ENCODE peak calls at places on chromosomes 11 and 22, in nine cellular contexts. G is ovary, B is transverse colon, K is tibial artery, I is brain microvascular endothelial cell, L is upper lobe of right lung, P is lung, Y is heart left ventricle, U is cardiac muscle cell. H is an unnamed sample.

GRCh38 chr22:32623943-32624342 is 149.3 kb downstream of the FBXO7 start:
- DNase-seq in G (peak), B (peak), K (peak), I (peak), L (no peak), P (peak), Y (peak), U (no peak), H (peak)

GRCh38 chr11:86459002-86459385 is 84.3 kb downstream of the CCDC81 start:
- DNase-seq in G (no peak), B (no peak), K (no peak), I (no peak), L (no peak), P (no peak), Y (no peak), U (no peak), H (no peak)

GRCh38 chr22:50481440-50482106 is at the start of gene ADM2:
- DNase-seq in G (no peak), B (peak), K (no peak), I (no peak), L (peak), P (no peak), Y (no peak), U (peak), H (no peak)

GRCh38 chr11:6576471-6577373 is 26.7 kb downstream of the RRP8 start:
- DNase-seq in G (peak), B (no peak), K (no peak), I (no peak), L (no peak), P (no peak), Y (no peak), U (no peak), H (no peak)

GRCh38 chr11:72641900-72642814 is 32.1 kb downstream of the PDE2A start:
- DNase-seq in G (no peak), B (peak), K (no peak), I (no peak), L (peak), P (no peak), Y (peak), U (peak), H (no peak)

GRCh38 chr11:27381238-27381666 is 18.2 kb upstream of the CCDC34 start:
- DNase-seq in G (no peak), B (no peak), K (no peak), I (no peak), L (no peak), P (no peak), Y (no peak), U (no peak), H (no peak)

GRCh38 chr11:107702723-107703122 is 9.1 kb downstream of the SLN start:
- DNase-seq in G (no peak), B (no peak), K (no peak), I (no peak), L (no peak), P (no peak), Y (no peak), U (no peak), H (no peak)

GRCh38 chr22:33270596-33270995 is 212.4 kb upstream of the SYN3 start:
- DNase-seq in G (no peak), B (no peak), K (no peak), I (no peak), L (no peak), P (no peak), Y (no peak), U (no peak), H (no peak)

GRCh38 chr11:63404536-63404935 is 35.0 kb downstream of the SLC22A9 start:
- DNase-seq in G (no peak), B (no peak), K (no peak), I (no peak), L (no peak), P (no peak), Y (no peak), U (no peak), H (no peak)

GRCh38 chr11:133951484-133952198 is 5.1 kb downstream of the IGSF9B start:
- DNase-seq in G (no peak), B (no peak), K (peak), I (peak), L (no peak), P (no peak), Y (peak), U (no peak), H (peak)

GRCh38 chr11:48017105-48017874 is 36.9 kb downstream of the PTPRJ start:
- DNase-seq in G (no peak), B (no peak), K (no peak), I (no peak), L (no peak), P (no peak), Y (no peak), U (no peak), H (no peak)

DNA sequence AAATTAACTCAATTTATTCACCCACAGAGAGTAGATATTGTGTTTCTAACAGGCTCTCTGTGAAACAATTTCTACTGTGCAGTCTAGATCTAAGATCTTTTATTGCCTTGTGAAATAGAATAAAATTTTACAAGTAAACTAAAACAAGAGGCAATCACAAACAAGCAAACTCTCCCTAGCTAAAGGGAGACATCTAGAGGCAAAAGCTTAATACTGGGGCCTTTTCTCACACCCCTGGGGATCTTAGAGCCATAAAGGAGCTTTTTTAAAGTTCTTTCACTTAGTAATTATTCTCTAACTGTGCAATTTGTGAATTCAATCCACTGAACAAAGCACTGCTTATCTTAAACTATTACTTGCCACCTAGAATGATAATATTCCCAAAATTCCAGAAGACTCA is 19.7 kb downstream of the ALG9 start:
- DNase-seq in G (no peak), B (no peak), K (no peak), I (no peak), L (no peak), P (no peak), Y (no peak), U (no peak), H (no peak)
- TF ChIP-seq CTCF in G (no peak), B (no peak), K (no peak), I (peak), L (peak), P (no peak), Y (no peak), U (peak), H (no peak)

GRCh38 chr11:102530558-102530957 is at the start of gene MMP7:
- DNase-seq in G (no peak), B (no peak), K (no peak), I (peak), L (peak), P (no peak), Y (no peak), U (no peak), H (no peak)
- H3K4me3 ChIP-seq in G (no peak), B (no peak), K (no peak), I (no peak), L (no peak), P (no peak), Y (no peak), U (no peak), H (no peak)

GRCh38 chr11:1510928-1511327 is 24.3 kb upstream of the MOB2 start:
- DNase-seq in G (no peak), B (no peak), K (no peak), I (peak), L (no peak), P (no peak), Y (no peak), U (no peak), H (no peak)
- H3K27ac ChIP-seq in G (no peak), B (no peak), K (peak), I (no peak), L (no peak), P (no peak), Y (no peak), U (no peak), H (peak)

GRCh38 chr11:43687120-43687791 is 6.7 kb downstream of the HSD17B12 start:
- DNase-seq in G (no peak), B (no peak), K (peak), I (peak), L (peak), P (peak), Y (peak), U (peak), H (peak)

GRCh38 chr11:43681543-43681942 is 1.0 kb downstream of the HSD17B12 start:
- DNase-seq in G (no peak), B (no peak), K (no peak), I (no peak), L (no peak), P (no peak), Y (no peak), U (peak), H (no peak)

GRCh38 chr11:43689167-43689566 is 8.6 kb downstream of the HSD17B12 start:
- DNase-seq in G (no peak), B (no peak), K (no peak), I (no peak), L (no peak), P (no peak), Y (no peak), U (no peak), H (no peak)

GRCh38 chr11:43686207-43686606 is 5.7 kb downstream of the HSD17B12 start:
- DNase-seq in G (no peak), B (no peak), K (no peak), I (no peak), L (no peak), P (no peak), Y (no peak), U (no peak), H (no peak)

GRCh38 chr11:43685483-43685882 is 4.9 kb downstream of the HSD17B12 start:
- DNase-seq in G (no peak), B (no peak), K (no peak), I (no peak), L (no peak), P (no peak), Y (no peak), U (no peak), H (no peak)
- TF ChIP-seq CTCF in G (no peak), B (no peak), K (no peak), I (peak), L (no peak), P (no peak), Y (no peak), U (no peak), H (no peak)

GRCh38 chr11:77065878-77066228 is 918 bp upstream of the CAPN5 start:
- DNase-seq in G (peak), B (peak), K (peak), I (peak), L (peak), P (no peak), Y (peak), U (no peak), H (peak)
- H3K4me3 ChIP-seq in G (peak), B (peak), K (peak), I (peak), L (peak), P (no peak), Y (peak), U (peak), H (peak)

DNA sequence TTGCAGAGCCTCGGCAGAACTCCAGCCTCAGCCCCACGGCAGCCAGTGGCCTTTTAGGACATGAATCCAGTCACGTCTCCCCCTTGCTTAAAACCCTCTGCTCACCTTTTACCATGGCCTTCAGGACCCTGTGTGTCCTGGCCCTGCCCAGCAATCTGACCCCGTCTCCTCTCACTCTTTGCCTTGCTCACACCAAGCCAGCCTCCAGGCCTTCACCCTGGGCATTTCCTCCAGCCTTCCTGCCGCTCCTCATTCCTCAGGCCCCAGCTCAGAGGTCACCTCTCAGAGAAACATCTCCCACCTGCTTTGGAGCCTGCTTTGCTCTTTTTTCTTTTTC is 138.6 kb downstream of the MN1 start:
- DNase-seq in G (no peak), B (no peak), K (no peak), I (no peak), L (no peak), P (no peak), Y (no peak), U (no peak), H (no peak)
- H3K27ac ChIP-seq in G (peak), B (no peak), K (peak), I (no peak), L (no peak), P (peak), Y (peak), U (peak), H (peak)

GRCh38 chr11:117366183-117366582 is 38.5 kb downstream of the CEP164 start:
- DNase-seq in G (no peak), B (no peak), K (no peak), I (no peak), L (no peak), P (no peak), Y (no peak), U (peak), H (no peak)
- TF ChIP-seq CTCF in G (no peak), B (no peak), K (no peak), I (peak), L (no peak), P (no peak), Y (no peak), U (no peak), H (no peak)

DNA sequence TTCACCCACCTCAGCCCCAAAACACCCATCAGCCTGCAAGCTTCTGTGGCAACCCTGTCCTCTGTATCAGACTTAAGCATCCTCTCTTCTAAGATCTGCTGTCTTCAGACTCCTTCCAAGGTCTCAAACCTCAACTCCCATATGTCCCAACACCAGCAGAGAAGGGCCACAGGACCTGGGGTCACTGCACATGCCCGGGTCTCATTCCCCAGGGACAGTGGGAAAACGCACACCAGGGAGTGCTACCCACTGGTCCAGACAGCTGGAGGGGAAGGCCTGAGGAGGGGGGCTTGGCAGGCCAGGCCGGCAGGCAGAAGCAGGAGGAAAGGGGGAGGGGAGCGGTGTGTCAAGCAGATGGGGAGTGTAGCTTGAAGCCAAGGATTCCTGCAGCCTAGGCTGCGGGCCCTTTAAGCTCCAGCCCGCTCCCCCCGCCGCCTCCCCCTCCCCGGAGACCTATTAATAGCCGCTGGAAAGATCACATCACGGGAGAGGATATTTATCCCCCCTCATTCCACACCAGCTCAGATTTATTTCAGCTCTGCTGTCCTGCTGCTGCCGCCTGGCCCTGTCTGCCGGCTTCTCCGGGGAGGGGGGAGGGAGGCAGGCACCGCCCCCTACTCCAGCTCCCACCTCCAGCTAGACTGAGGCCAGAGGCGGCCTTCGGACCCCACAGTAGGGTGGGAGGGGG is 16.7 kb downstream of the BCL9L start:
- DNase-seq in G (peak), B (peak), K (peak), I (peak), L (peak), P (no peak), Y (peak), U (peak), H (peak)
- H3K4me3 ChIP-seq in G (peak), B (peak), K (peak), I (peak), L (peak), P (peak), Y (peak), U (peak), H (peak)